ENCODE peak calls at places on chromosomes 11 and 22, in five cellular contexts. P is endothelial cell, T is suprapubic skin, Q is AG20443, S is nephron progenitor cell. V is an unnamed sample.

GRCh38 chr11:32154275-32154674 is 63.4 kb downstream of the RCN1 start:
- DNase-seq in P (no peak), Q (no peak), T (no peak), S (no peak), V (no peak)

GRCh38 chr11:95239871-95240648 is 9.1 kb upstream of the SESN3 start:
- DNase-seq in Q (no peak), T (no peak), P (no peak), S (no peak), V (no peak)

GRCh38 chr11:8070417-8071101 is 10.5 kb upstream of the TUB start:
- DNase-seq in Q (peak; percentile 77), S (no peak), P (no peak), T (peak; percentile 44), V (no peak)

GRCh38 chr22:23305321-23305910 is 125.1 kb downstream of the BCR start:
- DNase-seq in S (no peak), P (no peak), T (peak; percentile 55), Q (peak; percentile 73), V (peak; percentile 28)

GRCh38 chr11:119434531-119435330 is 11.8 kb upstream of the THY1 start:
- DNase-seq in Q (no peak), S (no peak), T (no peak), P (no peak), V (no peak)

GRCh38 chr22:25754527-25755202 is 12.7 kb downstream of the MYO18B start:
- DNase-seq in T (no peak), Q (peak; percentile 22), S (no peak), P (no peak), V (no peak)

GRCh38 chr11:9992306-9992705 is 301.7 kb downstream of the SBF2 start:
- DNase-seq in S (no peak), T (no peak), P (no peak), Q (no peak), V (no peak)

GRCh38 chr11:65442952-65443351 is 20.4 kb downstream of the NEAT1 start:
- DNase-seq in S (no peak), Q (no peak), T (peak; percentile 66), P (no peak), V (no peak)

GRCh38 chr11:64306876-64307622 is 1.7 kb downstream of the ESRRA start:
- DNase-seq in Q (no peak), T (no peak), S (no peak), P (no peak), V (peak; percentile 66)

GRCh38 chr11:20459865-20460264 is 72.3 kb downstream of the PRMT3 start:
- DNase-seq in P (no peak), Q (no peak), S (no peak), T (no peak), V (no peak)

GRCh38 chr22:49411236-49411635 is 416.4 kb downstream of the BRD1 start:
- DNase-seq in P (no peak), S (no peak), T (peak; percentile 19), Q (no peak), V (no peak)

V was measured in RWPE2.